ENCODE peak calls at places on chromosomes 1 and 21, in four cellular contexts. One of them, this sample, is unnamed.

GRCh38 chr1:79976287-79976686 is 969.8 kb upstream of the ADGRL4 start:
- DNase-seq in SK-N-SH: no peak
- DNase-seq in GM12878: no peak
- DNase-seq in H1: no peak
- DNase-seq in this sample: no peak

GRCh38 chr1:155175927-155176371 is 2.3 kb downstream of the TRIM46 start:
- DNase-seq in H1: no peak
- DNase-seq in SK-N-SH: peak; percentile 43
- DNase-seq in GM12878: no peak
- DNase-seq in this sample: no peak

GRCh38 chr1:60848583-60849188 is 233.7 kb upstream of the NFIA start:
- DNase-seq in H1: peak; percentile 1
- DNase-seq in GM12878: no peak
- DNase-seq in SK-N-SH: no peak
- DNase-seq in this sample: no peak

GRCh38 chr1:228006793-228007053 is at the start of gene WNT3A:
- DNase-seq in H1: no peak
- DNase-seq in SK-N-SH: no peak
- DNase-seq in GM12878: no peak
- DNase-seq in this sample: no peak

GRCh38 chr1:19429611-19430010 is 55.7 kb downstream of the CAPZB start:
- DNase-seq in SK-N-SH: no peak
- DNase-seq in H1: no peak
- DNase-seq in GM12878: no peak
- DNase-seq in this sample: no peak

GRCh38 chr1:234845097-234845660 is 235.2 kb upstream of the IRF2BP2 start:
- DNase-seq in SK-N-SH: no peak
- DNase-seq in GM12878: peak; percentile 81
- DNase-seq in H1: no peak
- DNase-seq in this sample: no peak

GRCh38 chr1:175267716-175268416 is 75.3 kb upstream of the KIAA0040 start:
- DNase-seq in GM12878: no peak
- DNase-seq in SK-N-SH: no peak
- DNase-seq in H1: no peak
- DNase-seq in this sample: no peak

GRCh38 chr1:24720152-24720551 is 25.1 kb upstream of the CLIC4 start:
- DNase-seq in SK-N-SH: no peak
- DNase-seq in H1: no peak
- DNase-seq in GM12878: no peak
- DNase-seq in this sample: peak; percentile 71

GRCh38 chr1:110196917-110197782 is 13.0 kb upstream of the KCNC4 start:
- DNase-seq in H1: no peak
- DNase-seq in GM12878: no peak
- DNase-seq in SK-N-SH: peak; percentile 89
- DNase-seq in this sample: peak; percentile 42

GRCh38 chr1:118486213-118486612 is 301.2 kb upstream of the SPAG17 start:
- DNase-seq in H1: no peak
- DNase-seq in SK-N-SH: no peak
- DNase-seq in GM12878: no peak
- DNase-seq in this sample: no peak

DNA sequence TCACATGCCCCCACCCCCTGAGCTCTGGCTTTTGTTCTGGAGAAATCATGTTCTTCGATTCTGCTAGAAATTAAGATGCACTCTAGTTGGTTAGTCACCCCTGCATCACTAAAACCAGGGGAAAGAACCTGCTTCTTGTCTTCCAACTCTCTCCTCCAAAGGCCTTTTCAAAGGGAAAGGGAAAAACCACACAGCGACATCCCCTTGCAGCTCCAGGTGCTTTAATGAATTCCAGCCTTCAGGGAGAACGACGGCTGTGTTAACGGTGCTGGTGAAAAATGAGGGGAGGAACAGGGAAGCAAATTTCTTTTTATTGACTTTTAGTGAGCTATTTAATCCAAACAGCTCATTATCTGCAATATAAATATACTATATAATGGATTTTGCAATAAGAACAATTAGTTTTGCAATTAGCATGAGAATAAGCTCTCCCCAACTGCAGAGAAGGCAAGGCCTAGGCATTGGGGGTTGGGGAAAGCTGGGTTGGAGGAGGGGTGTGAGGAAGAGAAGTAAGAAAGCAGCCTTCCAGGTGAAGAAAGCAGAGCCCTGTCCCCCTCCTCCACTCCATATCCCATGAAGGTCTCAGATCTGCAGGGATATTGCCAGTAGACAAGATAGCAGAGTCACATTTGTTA is 159.0 kb upstream of the ZC3H12A start:
- DNase-seq in H1: no peak
- DNase-seq in GM12878: no peak
- DNase-seq in SK-N-SH: no peak
- DNase-seq in this sample: no peak
- H3K9ac ChIP-seq in H1: no peak overlapping the region
- H3K9ac ChIP-seq in GM12878: no peak overlapping the region
- H3K9ac ChIP-seq in SK-N-SH: no peak overlapping the region
- H3K9ac ChIP-seq in this sample: no peak overlapping the region

DNA sequence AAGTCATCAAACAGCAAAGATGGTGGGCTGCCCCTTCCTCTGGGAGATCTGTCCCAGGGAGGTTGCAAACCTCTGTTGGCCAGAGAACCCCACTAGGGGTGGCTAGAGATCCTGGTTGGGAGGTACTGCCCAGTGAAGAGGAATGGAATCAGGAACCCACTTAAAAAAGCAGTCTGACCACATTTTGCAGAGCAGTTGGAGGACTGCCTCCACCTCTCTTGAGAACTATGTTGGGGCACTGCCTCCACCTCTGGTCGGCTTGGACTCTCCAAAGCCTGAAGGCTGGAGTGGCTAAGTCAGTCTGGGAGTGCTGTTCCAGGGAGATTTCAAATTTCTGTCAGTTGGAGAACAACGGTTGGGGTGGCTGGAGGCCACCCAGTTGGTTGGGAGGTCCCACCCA is 58.6 kb downstream of the TNFSF4 start:
- DNase-seq in SK-N-SH: no peak
- DNase-seq in GM12878: no peak
- DNase-seq in H1: no peak
- DNase-seq in this sample: no peak
- TF ChIP-seq TCF12 in SK-N-SH: no peak
- TF ChIP-seq TCF12 in GM12878: no peak
- TF ChIP-seq TCF12 in H1: no peak
- TF ChIP-seq TCF12 in this sample: no peak

DNA sequence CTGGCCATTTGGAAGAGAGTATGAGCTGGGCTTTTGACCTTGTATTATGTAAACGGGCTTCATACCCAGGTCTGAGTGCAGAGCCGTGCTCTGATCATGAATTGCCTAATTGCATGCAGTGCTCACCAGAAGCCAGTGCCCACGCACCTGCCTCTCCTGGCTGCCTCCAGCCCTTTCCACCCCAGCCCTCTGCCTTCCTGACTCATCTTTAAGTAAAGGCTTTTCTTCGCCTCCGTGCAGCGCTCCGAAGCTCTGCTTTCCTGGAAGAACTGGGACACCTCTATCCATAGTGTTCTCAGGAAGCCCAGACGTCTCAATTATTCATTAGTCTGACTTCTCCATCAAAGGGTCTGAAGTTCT is 413.7 kb downstream of the PTPRU start:
- DNase-seq in SK-N-SH: no peak
- DNase-seq in H1: no peak
- DNase-seq in GM12878: no peak
- DNase-seq in this sample: no peak
- H3K9ac ChIP-seq in SK-N-SH: no peak overlapping the region
- H3K9ac ChIP-seq in H1: no peak overlapping the region
- H3K9ac ChIP-seq in GM12878: no peak overlapping the region
- H3K9ac ChIP-seq in this sample: no peak overlapping the region

GRCh38 chr1:150076066-150076465 is 8.5 kb downstream of the VPS45 start:
- DNase-seq in H1: no peak
- DNase-seq in GM12878: peak; percentile 12
- DNase-seq in SK-N-SH: no peak
- DNase-seq in this sample: no peak

GRCh38 chr1:150076985-150077384 is 9.4 kb downstream of the VPS45 start:
- DNase-seq in H1: no peak
- DNase-seq in SK-N-SH: no peak
- DNase-seq in GM12878: no peak
- DNase-seq in this sample: no peak

GRCh38 chr1:150069923-150070322 is 2.3 kb downstream of the VPS45 start:
- DNase-seq in H1: no peak
- DNase-seq in GM12878: no peak
- DNase-seq in SK-N-SH: no peak
- DNase-seq in this sample: no peak

GRCh38 chr1:150073516-150073915 is 5.9 kb downstream of the VPS45 start:
- DNase-seq in H1: no peak
- DNase-seq in GM12878: no peak
- DNase-seq in SK-N-SH: no peak
- DNase-seq in this sample: no peak

GRCh38 chr1:150072959-150073358 is 5.4 kb downstream of the VPS45 start:
- DNase-seq in SK-N-SH: peak; percentile 26
- DNase-seq in H1: no peak
- DNase-seq in GM12878: no peak
- DNase-seq in this sample: no peak
- TF ChIP-seq TCF12 in SK-N-SH: no peak
- TF ChIP-seq TCF12 in H1: no peak
- TF ChIP-seq TCF12 in GM12878: no peak
- TF ChIP-seq TCF12 in this sample: no peak

GRCh38 chr21:45293214-45293725 is 5.6 kb upstream of the POFUT2 start:
- DNase-seq in H1: no peak
- DNase-seq in SK-N-SH: peak; percentile 22
- DNase-seq in GM12878: no peak
- DNase-seq in this sample: no peak
- H3K9ac ChIP-seq in H1: no peak overlapping the region
- H3K9ac ChIP-seq in SK-N-SH: no peak overlapping the region
- H3K9ac ChIP-seq in GM12878: no peak overlapping the region
- H3K9ac ChIP-seq in this sample: no peak overlapping the region

DNA sequence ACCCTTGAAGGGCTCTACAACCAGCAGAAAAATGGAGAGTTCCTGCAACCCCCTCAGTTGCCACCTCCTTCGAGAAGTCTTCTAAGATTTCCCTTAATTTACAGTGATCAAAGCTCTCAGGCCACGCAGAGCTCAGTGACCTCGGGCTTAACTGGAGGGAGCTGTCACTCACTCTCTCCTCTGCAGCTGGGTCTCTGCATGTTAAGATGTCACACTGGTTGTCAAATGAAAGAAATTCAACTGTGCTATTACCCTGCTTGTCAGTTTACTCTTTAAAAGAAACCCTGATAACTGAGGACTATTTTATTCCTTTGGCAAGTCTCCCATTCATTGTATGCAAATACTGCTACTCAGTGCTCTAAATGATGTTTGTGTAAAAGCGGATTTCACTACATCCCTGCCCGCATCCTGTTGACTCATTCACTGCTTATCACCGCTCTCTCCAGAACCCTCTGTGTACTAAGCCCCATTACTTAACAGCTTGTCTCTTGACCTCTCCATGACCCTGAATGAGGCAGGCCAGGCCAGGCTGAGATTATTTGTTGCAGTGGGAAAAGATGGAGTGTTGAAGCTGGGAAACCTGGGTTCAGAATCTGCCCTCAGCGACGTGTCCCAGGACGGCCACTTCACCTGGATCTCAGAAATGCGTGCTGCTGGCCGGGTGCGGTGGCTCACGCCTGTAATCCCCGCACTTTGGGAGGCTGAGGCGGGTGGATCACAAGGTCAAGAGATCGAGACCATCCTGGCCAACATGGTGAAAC is 13.7 kb downstream of the DHRS3 start:
- DNase-seq in GM12878: no peak
- DNase-seq in H1: no peak
- DNase-seq in SK-N-SH: peak; percentile 64
- DNase-seq in this sample: peak; percentile 95
- TF ChIP-seq TCF12 in GM12878: no peak
- TF ChIP-seq TCF12 in H1: no peak
- TF ChIP-seq TCF12 in SK-N-SH: peak; percentile 94
- TF ChIP-seq TCF12 in this sample: peak; percentile 80

GRCh38 chr1:71345491-71345890 is 264.7 kb upstream of the ZRANB2 start:
- DNase-seq in H1: no peak
- DNase-seq in GM12878: no peak
- DNase-seq in SK-N-SH: no peak
- DNase-seq in this sample: no peak

GRCh38 chr1:71339238-71339637 is 258.4 kb upstream of the ZRANB2 start:
- DNase-seq in GM12878: no peak
- DNase-seq in H1: no peak
- DNase-seq in SK-N-SH: no peak
- DNase-seq in this sample: no peak

DNA sequence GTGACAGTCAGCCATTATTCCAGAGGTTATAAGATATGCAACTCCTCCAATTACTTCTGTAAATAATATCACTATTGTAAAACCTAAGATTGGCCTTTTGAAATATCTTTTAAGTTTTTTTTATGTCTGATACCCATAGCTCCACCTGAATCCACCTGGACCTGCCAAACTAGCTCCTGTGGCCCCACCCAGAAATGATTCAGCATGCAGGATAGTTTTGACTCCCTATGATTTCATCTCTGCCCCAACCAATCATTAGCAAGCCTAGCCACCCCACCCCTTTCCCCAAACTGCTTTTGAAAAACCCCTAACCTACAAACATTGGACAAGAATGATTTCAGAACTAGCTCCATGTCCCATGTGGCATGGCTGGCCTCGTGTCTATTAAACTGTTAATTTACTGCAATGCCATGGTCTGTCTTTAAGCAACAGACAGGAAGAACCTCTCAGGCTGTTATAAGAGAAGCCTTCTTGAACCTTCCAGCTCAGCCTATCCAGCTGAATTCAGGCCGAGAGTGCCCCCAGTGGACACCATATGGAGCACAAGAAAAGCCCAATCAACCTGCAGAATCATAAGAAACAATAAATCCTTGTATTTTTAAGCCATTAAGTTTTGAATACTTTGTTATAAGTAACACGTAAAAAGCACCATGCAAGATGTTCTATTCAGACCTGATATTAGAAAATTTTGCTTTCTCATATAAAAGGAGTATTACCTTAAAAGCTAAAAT is 263.0 kb upstream of the ZRANB2 start:
- DNase-seq in SK-N-SH: no peak
- DNase-seq in H1: no peak
- DNase-seq in GM12878: no peak
- DNase-seq in this sample: no peak
- H3K9ac ChIP-seq in SK-N-SH: no peak overlapping the region
- H3K9ac ChIP-seq in H1: no peak overlapping the region
- H3K9ac ChIP-seq in GM12878: no peak overlapping the region
- H3K9ac ChIP-seq in this sample: no peak overlapping the region